ENCODE peak calls at places on chromosomes 7 and 10, in eight cellular contexts. One of them, this sample, is unnamed.

GRCh38 chr7:17646181-17646956 is 293.9 kb downstream of the SNX13 start:
- DNase-seq in adrenal gland: no peak
- DNase-seq in AML-193: no peak
- DNase-seq in activated CD4-positive, alpha-beta T cell treated with anti-CD3 and anti-CD28 coated beads for 24 hours: no peak
- DNase-seq in Panc1: peak; percentile 69
- DNase-seq in endothelial cell: no peak
- DNase-seq in foreskin fibroblast: peak; percentile 63
- DNase-seq in globus pallidus: no peak
- DNase-seq in this sample: no peak

GRCh38 chr7:98727146-98727709 is 110.1 kb downstream of the NPTX2 start:
- DNase-seq in AML-193: no peak
- DNase-seq in globus pallidus: no peak
- DNase-seq in activated CD4-positive, alpha-beta T cell treated with anti-CD3 and anti-CD28 coated beads for 24 hours: no peak
- DNase-seq in Panc1: no peak
- DNase-seq in endothelial cell: no peak
- DNase-seq in foreskin fibroblast: no peak
- DNase-seq in adrenal gland: no peak
- DNase-seq in this sample: no peak

GRCh38 chr7:111743244-111743852 is 181.1 kb upstream of the IMMP2L start:
- DNase-seq in globus pallidus: no peak
- DNase-seq in foreskin fibroblast: no peak
- DNase-seq in adrenal gland: no peak
- DNase-seq in endothelial cell: no peak
- DNase-seq in AML-193: no peak
- DNase-seq in Panc1: no peak
- DNase-seq in activated CD4-positive, alpha-beta T cell treated with anti-CD3 and anti-CD28 coated beads for 24 hours: no peak
- DNase-seq in this sample: no peak

GRCh38 chr7:10216462-10216861 is 757.2 kb upstream of the PHF14 start:
- DNase-seq in activated CD4-positive, alpha-beta T cell treated with anti-CD3 and anti-CD28 coated beads for 24 hours: no peak
- DNase-seq in endothelial cell: no peak
- DNase-seq in AML-193: no peak
- DNase-seq in adrenal gland: no peak
- DNase-seq in Panc1: no peak
- DNase-seq in foreskin fibroblast: no peak
- DNase-seq in globus pallidus: no peak
- DNase-seq in this sample: no peak

GRCh38 chr7:130369110-130369711 is 11.1 kb upstream of the CPA1 start:
- DNase-seq in globus pallidus: no peak
- DNase-seq in foreskin fibroblast: peak; percentile 92
- DNase-seq in AML-193: peak; percentile 65
- DNase-seq in adrenal gland: peak; percentile 92
- DNase-seq in activated CD4-positive, alpha-beta T cell treated with anti-CD3 and anti-CD28 coated beads for 24 hours: no peak
- DNase-seq in endothelial cell: no peak
- DNase-seq in Panc1: no peak
- DNase-seq in this sample: no peak

GRCh38 chr10:78312197-78313046 is 278.8 kb downstream of the RPS24 start:
- DNase-seq in activated CD4-positive, alpha-beta T cell treated with anti-CD3 and anti-CD28 coated beads for 24 hours: no peak
- DNase-seq in Panc1: no peak
- DNase-seq in adrenal gland: peak; percentile 26
- DNase-seq in globus pallidus: no peak
- DNase-seq in foreskin fibroblast: peak; percentile 36
- DNase-seq in AML-193: no peak
- DNase-seq in endothelial cell: no peak
- DNase-seq in this sample: no peak

GRCh38 chr7:133040617-133041016 is 41.3 kb downstream of the CHCHD3 start:
- DNase-seq in globus pallidus: no peak
- DNase-seq in endothelial cell: no peak
- DNase-seq in foreskin fibroblast: no peak
- DNase-seq in activated CD4-positive, alpha-beta T cell treated with anti-CD3 and anti-CD28 coated beads for 24 hours: no peak
- DNase-seq in AML-193: no peak
- DNase-seq in adrenal gland: no peak
- DNase-seq in Panc1: no peak
- DNase-seq in this sample: no peak

GRCh38 chr7:155865830-155866545 is 53.7 kb upstream of the SHH start:
- DNase-seq in foreskin fibroblast: no peak
- DNase-seq in adrenal gland: no peak
- DNase-seq in Panc1: no peak
- DNase-seq in globus pallidus: no peak
- DNase-seq in AML-193: no peak
- DNase-seq in endothelial cell: no peak
- DNase-seq in activated CD4-positive, alpha-beta T cell treated with anti-CD3 and anti-CD28 coated beads for 24 hours: no peak
- DNase-seq in this sample: peak; percentile 13

GRCh38 chr10:14604181-14605142 is 170.2 kb downstream of the FAM107B start:
- DNase-seq in endothelial cell: peak; percentile 85
- DNase-seq in activated CD4-positive, alpha-beta T cell treated with anti-CD3 and anti-CD28 coated beads for 24 hours: peak; percentile 57
- DNase-seq in foreskin fibroblast: peak; percentile 93
- DNase-seq in globus pallidus: peak; percentile 88
- DNase-seq in Panc1: no peak
- DNase-seq in adrenal gland: peak; percentile 88
- DNase-seq in AML-193: peak; percentile 53
- DNase-seq in this sample: peak; percentile 87

GRCh38 chr7:5286933-5287332 is 4.2 kb downstream of the SLC29A4 start:
- DNase-seq in activated CD4-positive, alpha-beta T cell treated with anti-CD3 and anti-CD28 coated beads for 24 hours: no peak
- DNase-seq in AML-193: no peak
- DNase-seq in Panc1: no peak
- DNase-seq in endothelial cell: no peak
- DNase-seq in adrenal gland: no peak
- DNase-seq in globus pallidus: no peak
- DNase-seq in foreskin fibroblast: no peak
- DNase-seq in this sample: no peak

GRCh38 chr7:94182066-94182465 is 177.9 kb upstream of the BET1 start:
- DNase-seq in globus pallidus: no peak
- DNase-seq in activated CD4-positive, alpha-beta T cell treated with anti-CD3 and anti-CD28 coated beads for 24 hours: no peak
- DNase-seq in endothelial cell: no peak
- DNase-seq in Panc1: peak; percentile 35
- DNase-seq in adrenal gland: no peak
- DNase-seq in AML-193: no peak
- DNase-seq in foreskin fibroblast: peak; percentile 93
- DNase-seq in this sample: no peak

GRCh38 chr10:77029684-77030407 is 607.8 kb downstream of the KCNMA1 start:
- DNase-seq in activated CD4-positive, alpha-beta T cell treated with anti-CD3 and anti-CD28 coated beads for 24 hours: no peak
- DNase-seq in Panc1: no peak
- DNase-seq in adrenal gland: no peak
- DNase-seq in endothelial cell: no peak
- DNase-seq in foreskin fibroblast: peak; percentile 21
- DNase-seq in AML-193: no peak
- DNase-seq in globus pallidus: no peak
- DNase-seq in this sample: no peak

GRCh38 chr10:55628260-55628701 is 732.8 kb downstream of the ZWINT start:
- DNase-seq in activated CD4-positive, alpha-beta T cell treated with anti-CD3 and anti-CD28 coated beads for 24 hours: no peak
- DNase-seq in AML-193: no peak
- DNase-seq in foreskin fibroblast: no peak
- DNase-seq in adrenal gland: peak; percentile 82
- DNase-seq in Panc1: no peak
- DNase-seq in globus pallidus: no peak
- DNase-seq in endothelial cell: peak; percentile 50
- DNase-seq in this sample: peak; percentile 27

GRCh38 chr7:129853661-129854268 is 99.0 kb downstream of the UBE2H start:
- DNase-seq in AML-193: peak; percentile 83
- DNase-seq in Panc1: no peak
- DNase-seq in foreskin fibroblast: peak; percentile 58
- DNase-seq in adrenal gland: peak; percentile 39
- DNase-seq in activated CD4-positive, alpha-beta T cell treated with anti-CD3 and anti-CD28 coated beads for 24 hours: no peak
- DNase-seq in endothelial cell: no peak
- DNase-seq in globus pallidus: no peak
- DNase-seq in this sample: no peak